ENCODE peak calls at places on chromosomes 6 and 20, in eight cellular contexts. One of them, this sample, is unnamed.

GRCh38 chr6:87772597-87773530 is 70.8 kb upstream of the AKIRIN2 start:
- DNase-seq in K562: no peak
- DNase-seq in HCT116: no peak
- DNase-seq in testis: no peak
- DNase-seq in stomach: no peak
- DNase-seq in tibial nerve: no peak
- DNase-seq in lower leg skin: no peak
- DNase-seq in uterus: no peak
- DNase-seq in this sample: no peak

GRCh38 chr6:40743226-40743625 is 156.1 kb upstream of the LRFN2 start:
- DNase-seq in K562: peak
- DNase-seq in HCT116: no peak
- DNase-seq in testis: peak
- DNase-seq in stomach: no peak
- DNase-seq in tibial nerve: no peak
- DNase-seq in lower leg skin: no peak
- DNase-seq in uterus: no peak
- DNase-seq in this sample: no peak

GRCh38 chr20:50688256-50688655 is 3.1 kb downstream of the RIPOR3 start:
- DNase-seq in K562: no peak
- DNase-seq in HCT116: no peak
- DNase-seq in testis: no peak
- DNase-seq in stomach: no peak
- DNase-seq in tibial nerve: no peak
- DNase-seq in lower leg skin: no peak
- DNase-seq in uterus: no peak
- DNase-seq in this sample: no peak

GRCh38 chr20:13586133-13586532 is 52.6 kb downstream of the TASP1 start:
- DNase-seq in K562: no peak
- DNase-seq in HCT116: no peak
- DNase-seq in testis: no peak
- DNase-seq in stomach: no peak
- DNase-seq in tibial nerve: no peak
- DNase-seq in lower leg skin: no peak
- DNase-seq in uterus: no peak
- DNase-seq in this sample: no peak

GRCh38 chr6:100203391-100203790 is 209.4 kb upstream of the MCHR2 start:
- DNase-seq in K562: no peak
- DNase-seq in HCT116: peak
- DNase-seq in testis: no peak
- DNase-seq in stomach: no peak
- DNase-seq in tibial nerve: no peak
- DNase-seq in lower leg skin: no peak
- DNase-seq in uterus: no peak
- DNase-seq in this sample: peak

GRCh38 chr6:132964868-132965382 is 150.6 kb downstream of the RPS12 start:
- DNase-seq in K562: no peak
- DNase-seq in HCT116: no peak
- DNase-seq in testis: no peak
- DNase-seq in stomach: no peak
- DNase-seq in tibial nerve: no peak
- DNase-seq in lower leg skin: no peak
- DNase-seq in uterus: no peak
- DNase-seq in this sample: no peak

GRCh38 chr6:13978787-13979186 is 54.0 kb downstream of the RNF182 start:
- DNase-seq in K562: no peak
- DNase-seq in HCT116: no peak
- DNase-seq in testis: no peak
- DNase-seq in stomach: no peak
- DNase-seq in tibial nerve: no peak
- DNase-seq in lower leg skin: no peak
- DNase-seq in uterus: no peak
- DNase-seq in this sample: no peak

GRCh38 chr6:111597687-111598086 is 8.0 kb downstream of the TRAF3IP2 start:
- DNase-seq in K562: no peak
- DNase-seq in HCT116: no peak
- DNase-seq in testis: no peak
- DNase-seq in stomach: no peak
- DNase-seq in tibial nerve: no peak
- DNase-seq in lower leg skin: no peak
- DNase-seq in uterus: no peak
- DNase-seq in this sample: no peak

GRCh38 chr6:137095093-137095492 is 50.3 kb upstream of the IL20RA start:
- DNase-seq in K562: no peak
- DNase-seq in HCT116: no peak
- DNase-seq in testis: no peak
- DNase-seq in stomach: no peak
- DNase-seq in tibial nerve: no peak
- DNase-seq in lower leg skin: no peak
- DNase-seq in uterus: no peak
- DNase-seq in this sample: no peak

GRCh38 chr6:2222275-2222842 is 23.0 kb downstream of the GMDS start:
- DNase-seq in K562: no peak
- DNase-seq in HCT116: no peak
- DNase-seq in testis: no peak
- DNase-seq in stomach: no peak
- DNase-seq in tibial nerve: no peak
- DNase-seq in lower leg skin: no peak
- DNase-seq in uterus: no peak
- DNase-seq in this sample: no peak

GRCh38 chr6:74632196-74632595 is 573.7 kb downstream of the COL12A1 start:
- DNase-seq in K562: no peak
- DNase-seq in HCT116: no peak
- DNase-seq in testis: no peak
- DNase-seq in stomach: no peak
- DNase-seq in tibial nerve: no peak
- DNase-seq in lower leg skin: no peak
- DNase-seq in uterus: no peak
- DNase-seq in this sample: no peak

GRCh38 chr20:47999166-47999565 is 213.9 kb upstream of the SULF2 start:
- DNase-seq in K562: no peak
- DNase-seq in HCT116: no peak
- DNase-seq in testis: no peak
- DNase-seq in stomach: no peak
- DNase-seq in tibial nerve: no peak
- DNase-seq in lower leg skin: no peak
- DNase-seq in uterus: no peak
- DNase-seq in this sample: no peak

DNA sequence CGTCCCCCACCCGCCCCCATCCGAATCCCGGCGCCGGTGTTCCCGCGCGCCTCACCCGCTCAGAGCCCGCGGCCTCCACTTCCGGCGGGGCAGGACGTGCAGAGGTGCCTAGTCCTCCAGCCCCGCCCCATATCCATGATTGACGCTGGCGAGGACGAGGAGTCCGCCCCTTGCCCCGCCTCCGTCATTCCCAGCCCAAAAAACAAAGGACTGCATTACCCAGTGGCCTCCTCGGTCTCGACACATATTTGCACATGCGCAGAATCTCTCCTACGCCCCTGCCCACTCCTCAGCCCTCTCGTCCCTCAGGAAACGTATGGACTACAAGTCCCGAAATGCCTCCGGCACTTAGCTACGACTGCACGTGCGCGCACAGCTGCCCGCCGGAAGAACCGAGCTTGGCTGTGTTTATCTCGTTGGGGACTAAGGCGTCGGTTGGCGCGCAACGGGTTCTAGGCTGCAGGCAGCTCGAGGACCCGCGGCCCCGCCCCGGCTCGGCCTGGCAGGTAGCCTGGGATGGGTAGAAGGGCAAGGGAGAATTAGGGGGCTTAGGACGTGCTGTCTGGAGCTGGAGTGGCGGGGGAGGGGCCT is at the start of the genes KLHDC3 and MEA1:
- DNase-seq in K562: peak
- DNase-seq in HCT116: peak
- DNase-seq in testis: peak
- DNase-seq in stomach: peak
- DNase-seq in tibial nerve: peak
- DNase-seq in lower leg skin: peak
- DNase-seq in uterus: peak
- DNase-seq in this sample: peak
- TF ChIP-seq POLR2A in K562: peak
- TF ChIP-seq POLR2A in HCT116: peak
- TF ChIP-seq POLR2A in testis: peak
- TF ChIP-seq POLR2A in stomach: no peak
- TF ChIP-seq POLR2A in tibial nerve: peak
- TF ChIP-seq POLR2A in lower leg skin: no peak
- TF ChIP-seq POLR2A in uterus: peak
- TF ChIP-seq POLR2A in this sample: peak

GRCh38 chr6:81751388-81752083 is 945 bp downstream of the TENT5A start:
- DNase-seq in K562: no peak
- DNase-seq in HCT116: peak
- DNase-seq in testis: peak
- DNase-seq in stomach: peak
- DNase-seq in tibial nerve: peak
- DNase-seq in lower leg skin: peak
- DNase-seq in uterus: peak
- DNase-seq in this sample: peak

GRCh38 chr6:81752084-81752968 is at the start of gene TENT5A:
- DNase-seq in K562: peak
- DNase-seq in HCT116: peak
- DNase-seq in testis: peak
- DNase-seq in stomach: peak
- DNase-seq in tibial nerve: peak
- DNase-seq in lower leg skin: peak
- DNase-seq in uterus: peak
- DNase-seq in this sample: peak

GRCh38 chr6:81753709-81754678 is 1.5 kb upstream of the TENT5A start:
- DNase-seq in K562: peak
- DNase-seq in HCT116: peak
- DNase-seq in testis: peak
- DNase-seq in stomach: peak
- DNase-seq in tibial nerve: peak
- DNase-seq in lower leg skin: peak
- DNase-seq in uterus: peak
- DNase-seq in this sample: peak

GRCh38 chr6:81754906-81755305 is 2.4 kb upstream of the TENT5A start:
- DNase-seq in K562: no peak
- DNase-seq in HCT116: no peak
- DNase-seq in testis: no peak
- DNase-seq in stomach: no peak
- DNase-seq in tibial nerve: no peak
- DNase-seq in lower leg skin: no peak
- DNase-seq in uterus: no peak
- DNase-seq in this sample: no peak

DNA sequence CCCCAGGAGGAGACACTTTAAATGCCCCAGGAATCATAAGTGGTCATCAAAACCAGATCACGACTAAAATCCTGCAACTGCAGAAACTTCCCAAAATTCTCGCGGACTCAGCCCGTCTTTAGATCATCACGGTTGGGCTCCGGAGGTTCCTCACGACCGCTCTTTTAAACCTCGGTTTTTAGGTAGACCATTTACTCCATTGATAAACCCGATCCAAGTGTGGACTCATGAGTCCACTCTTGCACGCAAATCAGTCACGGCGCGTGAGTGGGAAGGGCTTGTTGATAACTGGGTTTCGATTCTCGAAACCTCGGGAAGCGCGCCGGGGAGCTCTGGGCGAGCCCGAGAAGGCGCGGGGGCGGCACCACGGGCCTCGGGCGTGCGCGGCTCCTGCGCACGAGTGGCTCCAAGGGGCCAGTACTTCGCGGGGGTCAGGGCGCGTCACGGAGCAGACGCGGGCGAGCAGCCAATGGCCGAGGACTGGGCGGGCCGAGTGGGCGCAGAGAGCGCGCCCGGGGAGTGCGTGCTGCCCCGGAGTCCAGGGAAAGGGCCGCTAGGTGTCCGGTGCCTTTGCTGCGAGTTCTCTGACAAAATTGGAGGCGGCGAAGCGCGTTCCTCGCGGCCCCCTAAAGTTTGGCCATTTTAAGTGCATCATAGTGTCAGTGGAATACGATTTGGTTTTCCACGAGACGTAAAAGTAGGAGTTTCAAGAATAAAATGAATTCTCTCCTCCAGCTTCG is 658 bp upstream of the TENT5A start:
- DNase-seq in K562: peak
- DNase-seq in HCT116: peak
- DNase-seq in testis: peak
- DNase-seq in stomach: peak
- DNase-seq in tibial nerve: peak
- DNase-seq in lower leg skin: peak
- DNase-seq in uterus: peak
- DNase-seq in this sample: peak
- TF ChIP-seq POLR2A in K562: peak
- TF ChIP-seq POLR2A in HCT116: peak
- TF ChIP-seq POLR2A in testis: peak
- TF ChIP-seq POLR2A in stomach: no peak
- TF ChIP-seq POLR2A in tibial nerve: peak
- TF ChIP-seq POLR2A in lower leg skin: no peak
- TF ChIP-seq POLR2A in uterus: peak
- TF ChIP-seq POLR2A in this sample: peak

DNA sequence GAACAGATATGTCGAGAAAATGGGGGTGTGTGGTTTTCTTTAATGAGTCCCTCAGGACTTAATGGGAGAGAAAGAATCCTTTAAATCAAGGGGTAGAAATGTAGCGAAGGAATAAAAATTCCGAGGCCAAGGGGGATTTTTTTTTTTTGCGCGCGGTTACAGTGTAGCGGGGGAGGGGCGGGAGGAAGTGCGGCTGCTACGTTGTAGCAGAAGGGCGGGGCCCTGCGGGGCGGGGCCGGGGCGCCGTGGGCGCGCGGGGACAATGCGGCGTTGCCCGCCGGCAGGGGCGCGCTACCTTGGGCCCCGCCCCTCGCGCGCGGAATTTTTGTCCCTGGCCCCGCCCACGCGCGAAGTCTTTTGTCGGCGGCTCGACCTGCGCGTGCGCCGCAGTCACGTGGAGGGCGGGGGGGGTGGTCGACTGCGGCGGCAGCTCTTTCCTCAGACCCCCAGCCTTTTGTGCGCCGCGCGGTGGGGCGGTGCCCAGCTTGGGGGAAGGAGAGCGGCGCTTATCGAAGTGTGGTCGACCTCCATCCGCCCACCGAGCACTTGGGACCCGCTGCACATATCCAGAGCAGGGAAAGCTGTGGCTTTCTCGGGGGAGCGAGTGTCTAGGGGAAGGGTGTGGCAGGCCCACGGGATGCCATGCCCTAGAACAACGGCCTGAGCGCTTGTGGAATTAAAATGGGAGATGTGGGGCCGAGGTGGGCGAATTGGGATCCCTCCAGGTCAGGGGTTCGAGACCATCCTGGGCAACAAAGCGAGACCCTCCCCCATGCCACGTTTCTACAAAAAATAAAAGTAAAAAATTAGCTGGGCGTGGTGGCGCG is 1.3 kb downstream of the TUBB start:
- DNase-seq in K562: peak
- DNase-seq in HCT116: peak
- DNase-seq in testis: peak
- DNase-seq in stomach: peak
- DNase-seq in tibial nerve: peak
- DNase-seq in lower leg skin: peak
- DNase-seq in uterus: peak
- DNase-seq in this sample: no peak
- TF ChIP-seq POLR2A in K562: peak
- TF ChIP-seq POLR2A in HCT116: no peak
- TF ChIP-seq POLR2A in testis: peak
- TF ChIP-seq POLR2A in stomach: no peak
- TF ChIP-seq POLR2A in tibial nerve: no peak
- TF ChIP-seq POLR2A in lower leg skin: no peak
- TF ChIP-seq POLR2A in uterus: peak
- TF ChIP-seq POLR2A in this sample: peak

GRCh38 chr20:45948742-45949541 is 14.5 kb downstream of the PCIF1 start:
- DNase-seq in K562: no peak
- DNase-seq in HCT116: no peak
- DNase-seq in testis: no peak
- DNase-seq in stomach: no peak
- DNase-seq in tibial nerve: no peak
- DNase-seq in lower leg skin: peak
- DNase-seq in uterus: no peak
- DNase-seq in this sample: no peak
- TF ChIP-seq POLR2A in K562: no peak
- TF ChIP-seq POLR2A in HCT116: no peak
- TF ChIP-seq POLR2A in testis: no peak
- TF ChIP-seq POLR2A in stomach: no peak
- TF ChIP-seq POLR2A in tibial nerve: no peak
- TF ChIP-seq POLR2A in lower leg skin: no peak
- TF ChIP-seq POLR2A in uterus: no peak
- TF ChIP-seq POLR2A in this sample: no peak

This sample was measured in H54.